ENCODE peak calls at places on chromosomes 6 and 20, in ten cellular contexts. Y is Calu3; E is naive B cell; C is caudate nucleus; I is ureter; Z is stimulated activated effector memory CD8-positive, alpha-beta T cell treated with anti-CD3 and anti-CD28 coated beads, Interleukin-12 subunit alpha, Interleukin-12 subunit beta, amount 100 ng/mL, for 72 hours; K is activated CD4-positive, alpha-beta T cell treated with anti-CD3 and anti-CD28 coated beads for 36 hours; S is left cardiac atrium; U is frontal cortex; G is kidney epithelial cell. X is an unnamed sample.

GRCh38 chr20:4100679-4101078 is 85.3 kb upstream of the RNF24 start:
- DNase-seq in Y (no peak), E (no peak), C (no peak), I (no peak), Z (no peak), K (no peak), S (no peak), U (no peak), G (no peak), X (no peak)

GRCh38 chr20:62293111-62293784 is 9.5 kb upstream of the ADRM1 start:
- DNase-seq in Y (no peak), E (no peak), C (no peak), I (no peak), Z (no peak), K (no peak), S (no peak), U (no peak), G (no peak), X (no peak)

GRCh38 chr20:34210271-34210670 is 31.0 kb upstream of the ASIP start:
- DNase-seq in Y (no peak), E (no peak), C (no peak), I (no peak), Z (no peak), K (no peak), S (no peak), U (no peak), G (no peak), X (no peak)

GRCh38 chr6:149043476-149044130 is 273.9 kb upstream of the TAB2 start:
- DNase-seq in Y (no peak), E (no peak), C (no peak), I (no peak), Z (peak; percentile 65), K (peak; percentile 66), S (no peak), U (no peak), G (no peak), X (no peak)

GRCh38 chr6:54465649-54466300 is 157.5 kb downstream of the TINAG start:
- DNase-seq in Y (no peak), E (no peak), C (no peak), I (no peak), Z (no peak), K (no peak), S (no peak), U (no peak), G (no peak), X (no peak)

GRCh38 chr6:24719125-24719931 is at the start of gene C6orf62:
- DNase-seq in Y (peak; percentile 62), E (peak; percentile 67), C (peak; percentile 30), I (no peak), Z (peak; percentile 79), K (peak; percentile 80), S (peak; percentile 39), U (no peak), G (no peak), X (no peak)

GRCh38 chr6:15421945-15422733 is 176.3 kb downstream of the JARID2 start:
- DNase-seq in Y (no peak), E (peak; percentile 35), C (no peak), I (no peak), Z (no peak), K (peak; percentile 60), S (no peak), U (no peak), G (no peak), X (no peak)

GRCh38 chr6:83511901-83512681 is at the start of gene PRSS35:
- DNase-seq in Y (peak; percentile 64), E (no peak), C (peak; percentile 40), I (peak; percentile 58), Z (no peak), K (peak; percentile 36), S (peak; percentile 59), U (no peak), G (no peak), X (no peak)

GRCh38 chr6:77857421-77857820 is 204.6 kb downstream of the MEI4 start:
- DNase-seq in Y (no peak), E (no peak), C (no peak), I (no peak), Z (no peak), K (no peak), S (no peak), U (no peak), G (no peak), X (no peak)

GRCh38 chr6:110690916-110691315 is 124.4 kb downstream of the CDK19 start:
- DNase-seq in Y (no peak), E (no peak), C (no peak), I (no peak), Z (no peak), K (no peak), S (no peak), U (no peak), G (no peak), X (no peak)

GRCh38 chr6:15663057-15663638 is 320 bp upstream of the DTNBP1 start:
- DNase-seq in Y (peak; percentile 82), E (no peak), C (no peak), I (no peak), Z (no peak), K (peak; percentile 90), S (no peak), U (no peak), G (no peak), X (no peak)

GRCh38 chr6:148999921-149000589 is 253.2 kb downstream of the UST start:
- DNase-seq in Y (no peak), E (peak; percentile 26), C (no peak), I (peak; percentile 56), Z (no peak), K (no peak), S (peak; percentile 71), U (no peak), G (peak; percentile 49), X (no peak)

GRCh38 chr6:7672066-7673062 is 53.5 kb upstream of the BMP6 start:
- DNase-seq in Y (no peak), E (no peak), C (no peak), I (no peak), Z (no peak), K (no peak), S (no peak), U (no peak), G (no peak), X (no peak)

GRCh38 chr20:17611540-17612286 is 41.8 kb downstream of the DSTN start:
- DNase-seq in Y (peak; percentile 28), E (no peak), C (no peak), I (peak; percentile 69), Z (peak; percentile 57), K (peak; percentile 57), S (peak; percentile 27), U (no peak), G (no peak), X (peak; percentile 6)

GRCh38 chr6:133499662-133500061 is 258.5 kb downstream of the EYA4 start:
- DNase-seq in Y (no peak), E (no peak), C (no peak), I (no peak), Z (no peak), K (no peak), S (no peak), U (no peak), G (no peak), X (no peak)

GRCh38 chr6:31689249-31690110 is 8.6 kb upstream of the LY6G5C start:
- DNase-seq in Y (peak; percentile 43), E (no peak), C (no peak), I (no peak), Z (no peak), K (peak; percentile 35), S (no peak), U (no peak), G (no peak), X (no peak)

GRCh38 chr6:36120539-36120938 is 9.8 kb upstream of the MAPK13 start:
- DNase-seq in Y (no peak), E (peak; percentile 75), C (no peak), I (no peak), Z (peak; percentile 79), K (peak; percentile 87), S (no peak), U (no peak), G (no peak), X (no peak)

GRCh38 chr20:12928755-12929401 is 79.9 kb upstream of the SPTLC3 start:
- DNase-seq in Y (peak; percentile 20), E (no peak), C (no peak), I (no peak), Z (no peak), K (no peak), S (no peak), U (no peak), G (peak; percentile 74), X (no peak)

GRCh38 chr6:71405416-71405815 is 116.8 kb downstream of the OGFRL1 start:
- DNase-seq in Y (no peak), E (no peak), C (no peak), I (no peak), Z (no peak), K (no peak), S (no peak), U (no peak), G (no peak), X (no peak)

GRCh38 chr20:20546402-20546801 is 166.0 kb downstream of the RALGAPA2 start:
- DNase-seq in Y (no peak), E (no peak), C (no peak), I (no peak), Z (no peak), K (no peak), S (no peak), U (no peak), G (no peak), X (peak; percentile 16)

GRCh38 chr20:60882776-60883303 is 369.2 kb upstream of the CDH4 start:
- DNase-seq in Y (no peak), E (no peak), C (no peak), I (no peak), Z (no peak), K (no peak), S (no peak), U (no peak), G (no peak), X (no peak)

GRCh38 chr6:143955971-143956370 is 52.1 kb downstream of the PLAGL1 start:
- DNase-seq in Y (no peak), E (no peak), C (no peak), I (no peak), Z (no peak), K (no peak), S (no peak), U (no peak), G (no peak), X (no peak)

GRCh38 chr6:1670711-1671462 is 61.2 kb downstream of the FOXC1 start:
- DNase-seq in Y (no peak), E (no peak), C (no peak), I (no peak), Z (no peak), K (no peak), S (no peak), U (no peak), G (no peak), X (peak; percentile 27)

GRCh38 chr20:64188682-64189529 is 24.7 kb downstream of the MYT1 start:
- DNase-seq in Y (peak; percentile 95), E (no peak), C (no peak), I (no peak), Z (no peak), K (no peak), S (no peak), U (no peak), G (peak; percentile 81), X (peak; percentile 39)

GRCh38 chr6:3001773-3002293 is 2.1 kb downstream of the NQO2 start:
- DNase-seq in Y (peak; percentile 18), E (peak; percentile 21), C (no peak), I (no peak), Z (no peak), K (no peak), S (no peak), U (no peak), G (no peak), X (no peak)

GRCh38 chr6:33815854-33816253 is 12.1 kb upstream of the MLN start:
- DNase-seq in Y (peak; percentile 48), E (no peak), C (peak; percentile 12), I (no peak), Z (no peak), K (peak; percentile 41), S (no peak), U (no peak), G (no peak), X (no peak)

GRCh38 chr6:35737413-35738211 is 780 bp downstream of the ARMC12 start:
- DNase-seq in Y (peak; percentile 27), E (peak; percentile 62), C (no peak), I (no peak), Z (peak; percentile 62), K (no peak), S (no peak), U (peak; percentile 59), G (no peak), X (no peak)

GRCh38 chr6:8539446-8539845 is 104.1 kb upstream of the SLC35B3 start:
- DNase-seq in Y (no peak), E (no peak), C (no peak), I (no peak), Z (no peak), K (no peak), S (no peak), U (no peak), G (no peak), X (no peak)